ENCODE peak calls at places on chromosome 22, in nine cellular contexts. T, J, R, Q, X, H, U, I and O are unnamed samples.

GRCh38 chr22:28885939-28886338 is 2.6 kb downstream of the ZNRF3 start:
- DNase-seq in T (no peak), X (no peak), Q (no peak), U (no peak), I (no peak), H (peak), J (no peak), R (no peak), O (no peak)

GRCh38 chr22:27995801-27996528 is 76.9 kb upstream of the PITPNB start:
- DNase-seq in Q (peak), I (no peak), U (no peak), H (no peak), T (no peak), X (no peak), R (no peak), J (no peak), O (peak)

GRCh38 chr22:44361391-44362126 is 48.8 kb upstream of the SHISAL1 start:
- DNase-seq in R (no peak), Q (peak), T (no peak), I (no peak), U (no peak), J (no peak), H (no peak), X (no peak), O (peak)

GRCh38 chr22:19674129-19674928 is 40.0 kb upstream of the SEPTIN5 start:
- DNase-seq in I (no peak), U (no peak), J (no peak), Q (no peak), H (no peak), R (no peak), T (no peak), X (no peak), O (no peak)

GRCh38 chr22:41286639-41287091 is 678 bp upstream of the RANGAP1 start:
- DNase-seq in X (no peak), U (peak), Q (no peak), T (peak), J (peak), I (no peak), R (no peak), H (no peak), O (no peak)

GRCh38 chr22:29251981-29252978 is 15.5 kb downstream of the RHBDD3 start:
- DNase-seq in H (no peak), T (no peak), I (peak), J (no peak), R (no peak), Q (no peak), X (no peak), U (no peak), O (no peak)

GRCh38 chr22:50182176-50183081 is 3.3 kb upstream of the TRABD start:
- DNase-seq in Q (peak), R (no peak), U (no peak), X (peak), J (no peak), H (peak), T (no peak), I (no peak), O (peak)

GRCh38 chr22:39176067-39176621 is 23.7 kb upstream of the CBX7 start:
- DNase-seq in Q (peak), H (no peak), T (no peak), I (no peak), U (no peak), R (no peak), X (peak), J (peak), O (peak)

GRCh38 chr22:20319041-20319744 is 667 bp downstream of the DGCR6L start:
- DNase-seq in T (no peak), R (no peak), I (peak), X (no peak), H (no peak), J (peak), Q (peak), U (no peak), O (peak)

GRCh38 chr22:39431821-39432251 is 25.0 kb upstream of the MGAT3 start:
- DNase-seq in T (no peak), H (no peak), I (no peak), R (no peak), X (peak), Q (peak), J (no peak), U (no peak), O (no peak)

GRCh38 chr22:25048659-25049657 is 96.4 kb downstream of the KIAA1671 start:
- DNase-seq in I (peak), Q (peak), T (peak), R (peak), U (peak), H (peak), J (peak), X (peak), O (peak)

GRCh38 chr22:33210129-33210784 is 152.1 kb upstream of the SYN3 start:
- DNase-seq in U (no peak), I (peak), X (no peak), J (peak), R (no peak), H (peak), Q (no peak), T (no peak), O (no peak)

GRCh38 chr22:29700206-29700948 is 19.4 kb upstream of the CABP7 start:
- DNase-seq in J (peak), T (no peak), U (no peak), H (no peak), R (no peak), I (no peak), X (no peak), Q (peak), O (no peak)

GRCh38 chr22:39690901-39691620 is 120.5 kb downstream of the CACNA1I start:
- DNase-seq in I (no peak), U (no peak), Q (no peak), J (peak), H (no peak), R (no peak), T (no peak), X (no peak), O (no peak)

GRCh38 chr22:39593061-39593930 is 22.7 kb downstream of the CACNA1I start:
- DNase-seq in R (no peak), Q (no peak), H (no peak), J (no peak), T (no peak), U (no peak), I (no peak), X (no peak), O (no peak)

GRCh38 chr22:49968831-49969661 is 8.5 kb downstream of the PIM3 start:
- DNase-seq in R (no peak), Q (peak), T (no peak), H (no peak), X (peak), U (no peak), J (no peak), I (no peak), O (peak)

GRCh38 chr22:45007247-45007945 is 2.4 kb downstream of the PHF21B start:
- DNase-seq in T (no peak), I (peak), H (no peak), J (peak), R (no peak), U (no peak), X (peak), Q (peak), O (no peak)

GRCh38 chr22:22928666-22929380 is 41.2 kb downstream of the IGLL5 start:
- DNase-seq in X (peak), H (peak), Q (peak), T (peak), I (no peak), J (peak), U (no peak), R (no peak), O (peak)

GRCh38 chr22:42653992-42654391 is 4.8 kb upstream of the CYB5R3 start:
- DNase-seq in H (no peak), J (no peak), R (no peak), T (no peak), X (no peak), U (no peak), I (no peak), Q (no peak), O (no peak)

GRCh38 chr22:30430933-30431332 is 5.4 kb downstream of the MTFP1 start:
- DNase-seq in R (no peak), I (no peak), Q (peak), X (no peak), H (no peak), J (no peak), U (no peak), T (no peak), O (no peak)

GRCh38 chr22:20036535-20037392 is 15.9 kb downstream of the TANGO2 start:
- DNase-seq in T (no peak), J (no peak), H (no peak), I (no peak), U (no peak), R (no peak), X (no peak), Q (no peak), O (no peak)

GRCh38 chr22:49215840-49216239 is 611.8 kb downstream of the BRD1 start:
- DNase-seq in U (no peak), J (no peak), Q (no peak), X (no peak), H (no peak), I (no peak), R (no peak), T (no peak), O (peak)

GRCh38 chr22:49768961-49769690 is 58.5 kb downstream of the BRD1 start:
- DNase-seq in H (no peak), Q (peak), R (no peak), T (no peak), J (no peak), X (no peak), I (no peak), U (no peak), O (peak)

GRCh38 chr22:23157560-23158515 is 12.6 kb downstream of the RAB36 start:
- DNase-seq in J (no peak), I (no peak), U (no peak), R (no peak), X (no peak), Q (no peak), H (no peak), T (no peak), O (no peak)

GRCh38 chr22:37565830-37566229 is 5.5 kb downstream of the CDC42EP1 start:
- DNase-seq in J (no peak), I (no peak), H (no peak), Q (no peak), T (no peak), X (no peak), U (no peak), R (no peak), O (no peak)

GRCh38 chr22:23251445-23252093 is 71.3 kb downstream of the BCR start:
- DNase-seq in U (no peak), H (peak), I (no peak), Q (no peak), T (no peak), X (no peak), R (no peak), J (peak), O (no peak)

GRCh38 chr22:40834628-40835027 is 15.5 kb upstream of the SLC25A17 start:
- DNase-seq in U (no peak), R (no peak), I (no peak), J (no peak), X (no peak), Q (no peak), T (no peak), H (no peak), O (no peak)

GRCh38 chr22:39219071-39220050 is 25.4 kb downstream of the PDGFB start:
- DNase-seq in T (no peak), X (peak), H (no peak), Q (peak), I (peak), R (no peak), J (no peak), U (no peak), O (peak)

GRCh38 chr22:28759861-28760560 is 12.5 kb upstream of the CCDC117 start:
- DNase-seq in H (no peak), U (no peak), R (no peak), T (no peak), I (no peak), Q (no peak), J (no peak), X (no peak), O (no peak)

GRCh38 chr22:43878831-43879550 is 12.8 kb downstream of the PNPLA5 start:
- DNase-seq in Q (peak), X (no peak), I (peak), U (no peak), J (no peak), H (no peak), R (no peak), T (no peak), O (no peak)

GRCh38 chr22:26466196-26466595 is 17.4 kb downstream of the HPS4 start:
- DNase-seq in X (no peak), I (peak), R (no peak), U (no peak), H (no peak), J (no peak), Q (no peak), T (no peak), O (no peak)

GRCh38 chr22:28171135-28171534 is 252.1 kb upstream of the PITPNB start:
- DNase-seq in X (no peak), Q (no peak), U (no peak), T (no peak), I (no peak), H (no peak), R (no peak), J (no peak), O (no peak)

GRCh38 chr22:39514373-39514973 is 5.9 kb upstream of the ATF4 start:
- DNase-seq in Q (peak), I (peak), R (no peak), J (peak), X (no peak), H (peak), U (no peak), T (no peak), O (peak)

GRCh38 chr22:35154937-35155387 is 89.0 kb downstream of the ISX start:
- DNase-seq in J (peak), R (no peak), I (peak), H (peak), Q (no peak), U (no peak), X (peak), T (no peak), O (peak)

GRCh38 chr22:25053153-25053805 is 100.8 kb downstream of the KIAA1671 start:
- DNase-seq in Q (no peak), I (no peak), J (peak), H (peak), T (no peak), X (no peak), R (no peak), U (no peak), O (no peak)

GRCh38 chr22:50699754-50700386 is 27.2 kb downstream of the SHANK3 start:
- DNase-seq in U (no peak), H (no peak), T (no peak), I (no peak), Q (peak), R (no peak), J (no peak), X (no peak), O (peak)

GRCh38 chr22:18998998-18999397 is 62.9 kb upstream of the PRODH start:
- DNase-seq in U (no peak), X (no peak), J (no peak), I (no peak), Q (no peak), H (no peak), T (no peak), R (no peak), O (no peak)